ENCODE peak calls at places on chromosomes 11 and 22, in eight cellular contexts. R, V, O, W, G, U, C and A are unnamed samples.

GRCh38 chr11:61347916-61348461 is 13.7 kb downstream of the CYB561A3 start:
- DNase-seq in R (no peak), V (no peak), O (no peak), W (no peak), G (no peak), U (no peak), C (peak; percentile 87), A (peak; percentile 62)

GRCh38 chr11:111990381-111990780 is 34.8 kb upstream of the DLAT start:
- DNase-seq in R (no peak), V (no peak), O (no peak), W (no peak), G (no peak), U (no peak), C (no peak), A (no peak)

GRCh38 chr11:14443642-14444041 is 56.0 kb downstream of the COPB1 start:
- DNase-seq in R (no peak), V (peak; percentile 50), O (no peak), W (no peak), G (no peak), U (no peak), C (peak; percentile 48), A (no peak)

GRCh38 chr11:122105009-122105828 is 10.8 kb downstream of the BLID start:
- DNase-seq in R (no peak), V (no peak), O (peak; percentile 55), W (no peak), G (no peak), U (no peak), C (no peak), A (no peak)

GRCh38 chr11:105767945-105768344 is 158.1 kb downstream of the GRIA4 start:
- DNase-seq in R (no peak), V (no peak), O (no peak), W (no peak), G (no peak), U (no peak), C (no peak), A (no peak)

GRCh38 chr11:69327741-69328191 is 33.8 kb downstream of the MYEOV start:
- DNase-seq in R (no peak), V (no peak), O (no peak), W (no peak), G (no peak), U (no peak), C (no peak), A (no peak)

GRCh38 chr11:58829736-58830135 is 14.8 kb downstream of the GLYATL2 start:
- DNase-seq in R (no peak), V (no peak), O (no peak), W (no peak), G (no peak), U (no peak), C (peak; percentile 16), A (no peak)

GRCh38 chr22:29690481-29690880 is 29.3 kb upstream of the CABP7 start:
- DNase-seq in R (no peak), V (no peak), O (no peak), W (no peak), G (no peak), U (no peak), C (no peak), A (no peak)

GRCh38 chr11:34783816-34784317 is 132.3 kb downstream of the APIP start:
- DNase-seq in R (no peak), V (no peak), O (no peak), W (no peak), G (no peak), U (no peak), C (no peak), A (no peak)

GRCh38 chr11:498297-499181 is 8.5 kb downstream of the RNH1 start:
- DNase-seq in R (no peak), V (no peak), O (peak; percentile 73), W (no peak), G (no peak), U (no peak), C (no peak), A (peak; percentile 71)

GRCh38 chr11:127376316-127376715 is 375.7 kb upstream of the KIRREL3 start:
- DNase-seq in R (no peak), V (no peak), O (no peak), W (no peak), G (no peak), U (no peak), C (no peak), A (no peak)

GRCh38 chr11:83663446-83663845 is 377.3 kb upstream of the CCDC90B start:
- DNase-seq in R (no peak), V (no peak), O (no peak), W (no peak), G (no peak), U (no peak), C (peak; percentile 10), A (no peak)

GRCh38 chr22:33274214-33274828 is 216.1 kb upstream of the SYN3 start:
- DNase-seq in R (no peak), V (no peak), O (no peak), W (no peak), G (no peak), U (peak; percentile 12), C (peak; percentile 6), A (no peak)